ENCODE peak calls at places on chromosomes 12 and 14, in eight cellular contexts. W is HCT116, F is OCI-LY7, H is GM23248, V is GM23338, S is hepatocyte, Z is PC-3, R is neural progenitor cell. O is an unnamed sample.

GRCh38 chr12:116642683-116643082 is 83.5 kb downstream of the MAP1LC3B2 start:
- DNase-seq in V (no peak), R (no peak), S (no peak), F (peak), W (no peak), Z (no peak), H (no peak), O (no peak)

GRCh38 chr12:18805516-18806248 is 67.8 kb downstream of the CAPZA3 start:
- DNase-seq in W (no peak), V (peak), H (no peak), F (no peak), Z (no peak), R (peak), S (no peak), O (no peak)

GRCh38 chr12:100826323-100826722 is 31.7 kb downstream of the ANO4 start:
- DNase-seq in W (peak), V (peak), F (peak), S (peak), R (peak), Z (peak), H (peak), O (peak)

GRCh38 chr14:106657460-106657859 is 1131.1 kb downstream of the TMEM121 start:
- DNase-seq in V (no peak), F (peak), Z (no peak), W (no peak), R (no peak), S (no peak), H (no peak), O (peak)

GRCh38 chr14:65164068-65164824 is 61.9 kb upstream of the MAX start:
- DNase-seq in W (peak), Z (peak), S (peak), F (peak), R (peak), H (peak), V (peak), O (peak)

GRCh38 chr12:119868992-119869391 is 8.1 kb downstream of the CIT start:
- DNase-seq in H (peak), F (no peak), R (no peak), S (no peak), Z (no peak), W (no peak), V (no peak), O (no peak)

GRCh38 chr14:43525647-43526046 is 981.4 kb downstream of the FSCB start:
- DNase-seq in F (no peak), H (no peak), R (no peak), Z (no peak), V (no peak), S (no peak), W (no peak), O (no peak)

GRCh38 chr12:93964936-93965335 is 183.4 kb upstream of the PLXNC1 start:
- DNase-seq in R (no peak), Z (no peak), S (no peak), V (no peak), H (no peak), F (no peak), W (no peak), O (no peak)

GRCh38 chr14:26444745-26445144 is 153.1 kb downstream of the NOVA1 start:
- DNase-seq in W (no peak), F (no peak), S (peak), V (peak), H (peak), R (peak), Z (peak), O (peak)

GRCh38 chr14:54126947-54127346 is 170.3 kb upstream of the BMP4 start:
- DNase-seq in Z (no peak), F (no peak), R (no peak), W (no peak), V (no peak), S (no peak), H (no peak), O (no peak)

GRCh38 chr12:5037795-5038357 is 5.8 kb upstream of the KCNA5 start:
- DNase-seq in R (no peak), W (no peak), H (no peak), V (no peak), S (no peak), Z (no peak), F (no peak), O (no peak)

GRCh38 chr12:111838353-111838752 is 3.7 kb upstream of the MAPKAPK5 start:
- DNase-seq in R (no peak), Z (no peak), S (peak), V (no peak), H (no peak), F (no peak), W (no peak), O (no peak)

GRCh38 chr14:92022036-92022435 is 17.8 kb downstream of the TRIP11 start:
- DNase-seq in H (no peak), Z (no peak), S (no peak), F (no peak), V (no peak), W (no peak), R (no peak), O (no peak)

GRCh38 chr14:64682173-64682710 is 22.0 kb upstream of the PLEKHG3 start:
- DNase-seq in W (no peak), F (no peak), Z (peak), H (peak), S (peak), V (peak), R (no peak), O (no peak)

GRCh38 chr14:49686425-49686824 is 1.6 kb downstream of the POLE2 start:
- DNase-seq in Z (no peak), F (no peak), W (no peak), H (no peak), S (no peak), V (no peak), R (no peak), O (no peak)

GRCh38 chr12:28222081-28222700 is 31.9 kb downstream of the CCDC91 start:
- DNase-seq in Z (no peak), H (no peak), S (no peak), F (no peak), W (no peak), R (no peak), V (no peak), O (no peak)

GRCh38 chr12:19434538-19434937 is 4.8 kb upstream of the AEBP2 start:
- DNase-seq in F (peak), R (no peak), Z (no peak), W (no peak), V (no peak), S (no peak), H (no peak), O (no peak)

DNA sequence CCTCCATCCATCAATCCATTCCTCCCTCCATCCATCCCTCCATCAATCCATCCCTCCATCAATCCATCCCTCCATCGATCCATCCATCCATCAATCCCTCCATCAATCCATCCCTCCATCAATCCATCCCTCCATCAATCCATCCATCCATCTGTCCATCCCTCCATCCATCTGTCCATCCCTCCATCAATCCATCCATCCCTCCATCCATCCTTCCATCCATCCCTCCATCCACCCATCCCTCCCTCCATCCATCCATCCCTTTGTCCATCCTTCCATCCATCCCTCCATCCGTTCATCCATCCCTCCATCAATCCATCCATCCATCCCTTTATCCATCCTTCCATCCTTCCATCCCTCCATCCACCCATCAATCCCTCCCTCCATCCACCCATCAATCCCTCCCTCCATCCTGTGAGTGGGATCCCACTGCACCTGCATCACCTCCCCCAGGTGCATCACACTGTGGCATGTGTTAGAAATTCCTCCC is 338.1 kb upstream of the SFSWAP start:
- DNase-seq in S (no peak), R (no peak), V (no peak), F (no peak), Z (no peak), W (no peak), H (no peak), O (no peak)
- TF ChIP-seq EZH2phosphoT487 in S (no peak), R (no peak), V (no peak), F (no peak), Z (no peak), W (no peak), H (no peak), O (no peak)

GRCh38 chr12:121784460-121784859 is 9.0 kb downstream of the RHOF start:
- DNase-seq in R (no peak), F (no peak), W (no peak), S (no peak), H (peak), V (no peak), Z (peak), O (no peak)
- TF ChIP-seq EZH2phosphoT487 in R (no peak), F (no peak), W (no peak), S (no peak), H (no peak), V (no peak), Z (no peak), O (no peak)

GRCh38 chr12:108080363-108080762 is 48.7 kb upstream of the WSCD2 start:
- DNase-seq in F (no peak), S (no peak), H (no peak), V (peak), Z (no peak), W (no peak), R (peak), O (no peak)

GRCh38 chr12:108087900-108088299 is 41.2 kb upstream of the WSCD2 start:
- DNase-seq in V (no peak), H (no peak), Z (no peak), F (no peak), R (no peak), W (no peak), S (no peak), O (no peak)

GRCh38 chr12:108079731-108080130 is 49.4 kb upstream of the WSCD2 start:
- DNase-seq in S (no peak), Z (no peak), F (no peak), V (no peak), H (no peak), W (no peak), R (no peak), O (no peak)

GRCh38 chr12:108078428-108078827 is 50.7 kb upstream of the WSCD2 start:
- DNase-seq in S (no peak), V (no peak), H (no peak), W (no peak), F (no peak), R (no peak), Z (no peak), O (no peak)

DNA sequence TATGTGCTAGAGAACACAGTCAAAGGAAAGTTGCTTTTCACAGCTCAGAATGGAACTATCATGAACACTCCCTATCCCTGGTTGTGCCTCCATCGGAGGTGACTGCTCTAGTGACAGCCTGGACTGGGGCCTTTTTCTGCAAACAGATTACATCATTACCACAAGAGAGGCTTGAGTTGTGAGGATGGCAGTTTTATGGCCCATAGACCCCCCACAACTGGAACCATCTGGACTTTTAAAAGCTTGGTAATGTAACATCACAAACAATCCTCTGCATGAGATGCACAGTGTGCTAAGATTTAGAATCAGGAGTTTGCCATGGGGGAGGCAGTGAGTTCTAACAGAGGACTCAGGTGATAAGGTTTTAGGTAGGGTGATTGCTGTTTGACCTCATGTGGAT is 46.6 kb upstream of the WSCD2 start:
- DNase-seq in Z (no peak), F (no peak), H (no peak), S (no peak), V (no peak), W (no peak), R (no peak), O (no peak)
- TF ChIP-seq EZH2phosphoT487 in Z (no peak), F (no peak), H (no peak), S (no peak), V (no peak), W (no peak), R (no peak), O (no peak)

GRCh38 chr12:121300083-121300819 is 3.7 kb upstream of the CAMKK2 start:
- DNase-seq in W (no peak), S (peak), V (no peak), F (no peak), Z (no peak), R (no peak), H (no peak), O (no peak)

GRCh38 chr12:121296618-121297476 is at the start of gene CAMKK2:
- DNase-seq in H (peak), V (peak), F (peak), R (peak), Z (peak), W (peak), S (peak), O (peak)

GRCh38 chr12:121295746-121296617 is 527 bp downstream of the CAMKK2 start:
- DNase-seq in W (no peak), S (peak), F (peak), R (peak), V (peak), H (peak), Z (peak), O (peak)

GRCh38 chr12:121301876-121302275 is 5.4 kb upstream of the CAMKK2 start:
- DNase-seq in F (no peak), S (no peak), V (no peak), W (no peak), Z (peak), R (no peak), H (peak), O (no peak)

GRCh38 chr12:121299662-121300061 is 3.2 kb upstream of the CAMKK2 start:
- DNase-seq in H (no peak), S (no peak), W (no peak), Z (no peak), R (no peak), F (peak), V (no peak), O (no peak)
- TF ChIP-seq EZH2phosphoT487 in H (no peak), S (no peak), W (no peak), Z (no peak), R (no peak), F (no peak), V (no peak), O (no peak)

GRCh38 chr14:63205281-63205575 is 985 bp downstream of the RHOJ start:
- DNase-seq in R (no peak), H (peak), F (no peak), V (no peak), Z (no peak), S (no peak), W (no peak), O (no peak)
- TF ChIP-seq EZH2phosphoT487 in R (no peak), H (no peak), F (no peak), V (no peak), Z (no peak), S (no peak), W (no peak), O (no peak)